ENCODE peak calls at places on chromosome 20, in ten cellular contexts. One of them, this sample, is unnamed.

GRCh38 chr20:51258582-51259175 is 235.8 kb upstream of the KCNG1 start:
- DNase-seq in astrocyte of the cerebellum: no peak
- DNase-seq in hepatocyte: peak; percentile 30
- DNase-seq in SK-N-SH: no peak
- DNase-seq in AG04450: no peak
- DNase-seq in astrocyte of the spinal cord: peak; percentile 11
- DNase-seq in GM12864: no peak
- DNase-seq in left lung: no peak
- DNase-seq in pancreas: no peak
- DNase-seq in stomach: no peak
- DNase-seq in this sample: no peak

GRCh38 chr20:44326391-44327159 is 10.3 kb upstream of the R3HDML start:
- DNase-seq in left lung: no peak
- DNase-seq in GM12864: no peak
- DNase-seq in astrocyte of the spinal cord: no peak
- DNase-seq in SK-N-SH: peak; percentile 52
- DNase-seq in astrocyte of the cerebellum: no peak
- DNase-seq in pancreas: no peak
- DNase-seq in AG04450: no peak
- DNase-seq in stomach: no peak
- DNase-seq in hepatocyte: peak; percentile 22
- DNase-seq in this sample: no peak

GRCh38 chr20:33024609-33025317 is 6.7 kb upstream of the BPIFB6 start:
- DNase-seq in astrocyte of the cerebellum: no peak
- DNase-seq in astrocyte of the spinal cord: no peak
- DNase-seq in pancreas: no peak
- DNase-seq in hepatocyte: no peak
- DNase-seq in SK-N-SH: no peak
- DNase-seq in left lung: no peak
- DNase-seq in stomach: no peak
- DNase-seq in GM12864: no peak
- DNase-seq in AG04450: no peak
- DNase-seq in this sample: no peak

GRCh38 chr20:46709459-46710148 is at the start of gene SLC2A10:
- DNase-seq in pancreas: peak; percentile 55
- DNase-seq in astrocyte of the cerebellum: no peak
- DNase-seq in astrocyte of the spinal cord: peak; percentile 47
- DNase-seq in left lung: peak; percentile 87
- DNase-seq in SK-N-SH: peak; percentile 87
- DNase-seq in stomach: peak; percentile 73
- DNase-seq in AG04450: no peak
- DNase-seq in hepatocyte: peak; percentile 86
- DNase-seq in GM12864: no peak
- DNase-seq in this sample: no peak

GRCh38 chr20:51541189-51542032 is 1.1 kb downstream of the NFATC2 start:
- DNase-seq in hepatocyte: peak; percentile 83
- DNase-seq in astrocyte of the spinal cord: peak; percentile 54
- DNase-seq in astrocyte of the cerebellum: no peak
- DNase-seq in GM12864: no peak
- DNase-seq in stomach: peak; percentile 80
- DNase-seq in pancreas: peak; percentile 85
- DNase-seq in SK-N-SH: no peak
- DNase-seq in AG04450: no peak
- DNase-seq in left lung: no peak
- DNase-seq in this sample: no peak

GRCh38 chr20:23081263-23081811 is 4.8 kb downstream of the CD93 start:
- DNase-seq in left lung: no peak
- DNase-seq in pancreas: no peak
- DNase-seq in SK-N-SH: no peak
- DNase-seq in stomach: no peak
- DNase-seq in astrocyte of the spinal cord: no peak
- DNase-seq in GM12864: no peak
- DNase-seq in astrocyte of the cerebellum: no peak
- DNase-seq in hepatocyte: no peak
- DNase-seq in AG04450: no peak
- DNase-seq in this sample: no peak

GRCh38 chr20:25300496-25301170 is 52.7 kb downstream of the PYGB start:
- DNase-seq in pancreas: no peak
- DNase-seq in SK-N-SH: no peak
- DNase-seq in left lung: no peak
- DNase-seq in stomach: no peak
- DNase-seq in astrocyte of the cerebellum: no peak
- DNase-seq in astrocyte of the spinal cord: peak; percentile 34
- DNase-seq in GM12864: no peak
- DNase-seq in AG04450: no peak
- DNase-seq in hepatocyte: no peak
- DNase-seq in this sample: no peak

GRCh38 chr20:47370850-47371782 is 14.6 kb upstream of the ZMYND8 start:
- DNase-seq in pancreas: no peak
- DNase-seq in GM12864: no peak
- DNase-seq in AG04450: no peak
- DNase-seq in astrocyte of the spinal cord: peak; percentile 19
- DNase-seq in SK-N-SH: no peak
- DNase-seq in hepatocyte: no peak
- DNase-seq in stomach: no peak
- DNase-seq in astrocyte of the cerebellum: no peak
- DNase-seq in left lung: no peak
- DNase-seq in this sample: no peak

GRCh38 chr20:48238326-48238725 is 453.0 kb upstream of the SULF2 start:
- DNase-seq in AG04450: no peak
- DNase-seq in stomach: no peak
- DNase-seq in astrocyte of the cerebellum: peak; percentile 18
- DNase-seq in astrocyte of the spinal cord: peak; percentile 19
- DNase-seq in left lung: no peak
- DNase-seq in SK-N-SH: no peak
- DNase-seq in hepatocyte: no peak
- DNase-seq in GM12864: no peak
- DNase-seq in pancreas: no peak
- DNase-seq in this sample: peak; percentile 13

GRCh38 chr20:47847882-47848485 is 62.7 kb upstream of the SULF2 start:
- DNase-seq in stomach: no peak
- DNase-seq in AG04450: no peak
- DNase-seq in pancreas: no peak
- DNase-seq in left lung: no peak
- DNase-seq in GM12864: no peak
- DNase-seq in astrocyte of the cerebellum: no peak
- DNase-seq in astrocyte of the spinal cord: no peak
- DNase-seq in SK-N-SH: no peak
- DNase-seq in hepatocyte: no peak
- DNase-seq in this sample: peak; percentile 64

GRCh38 chr20:57614490-57615471 is 5.4 kb downstream of the ZBP1 start:
- DNase-seq in SK-N-SH: no peak
- DNase-seq in pancreas: peak; percentile 8
- DNase-seq in astrocyte of the cerebellum: no peak
- DNase-seq in AG04450: no peak
- DNase-seq in hepatocyte: no peak
- DNase-seq in astrocyte of the spinal cord: no peak
- DNase-seq in GM12864: no peak
- DNase-seq in left lung: peak; percentile 51
- DNase-seq in stomach: no peak
- DNase-seq in this sample: no peak

GRCh38 chr20:37096415-37097039 is 730 bp upstream of the RBL1 start:
- DNase-seq in stomach: no peak
- DNase-seq in pancreas: no peak
- DNase-seq in SK-N-SH: no peak
- DNase-seq in astrocyte of the cerebellum: no peak
- DNase-seq in astrocyte of the spinal cord: no peak
- DNase-seq in hepatocyte: no peak
- DNase-seq in GM12864: no peak
- DNase-seq in left lung: no peak
- DNase-seq in AG04450: no peak
- DNase-seq in this sample: no peak
- H3K4me3 ChIP-seq in stomach: peak overlapping the region; percentile 100
- H3K4me3 ChIP-seq in pancreas: peak overlapping the region; percentile 64
- H3K4me3 ChIP-seq in SK-N-SH: peak overlapping the region; percentile 68
- H3K4me3 ChIP-seq in astrocyte of the cerebellum: peak overlapping the region; percentile 71
- H3K4me3 ChIP-seq in astrocyte of the spinal cord: peak overlapping the region; percentile 68
- H3K4me3 ChIP-seq in hepatocyte: peak overlapping the region; percentile 100
- H3K4me3 ChIP-seq in GM12864: peak overlapping the region; percentile 76
- H3K4me3 ChIP-seq in left lung: peak overlapping the region; percentile 95
- H3K4me3 ChIP-seq in AG04450: peak overlapping the region; percentile 79
- H3K4me3 ChIP-seq in this sample: peak overlapping the region; percentile 69

DNA sequence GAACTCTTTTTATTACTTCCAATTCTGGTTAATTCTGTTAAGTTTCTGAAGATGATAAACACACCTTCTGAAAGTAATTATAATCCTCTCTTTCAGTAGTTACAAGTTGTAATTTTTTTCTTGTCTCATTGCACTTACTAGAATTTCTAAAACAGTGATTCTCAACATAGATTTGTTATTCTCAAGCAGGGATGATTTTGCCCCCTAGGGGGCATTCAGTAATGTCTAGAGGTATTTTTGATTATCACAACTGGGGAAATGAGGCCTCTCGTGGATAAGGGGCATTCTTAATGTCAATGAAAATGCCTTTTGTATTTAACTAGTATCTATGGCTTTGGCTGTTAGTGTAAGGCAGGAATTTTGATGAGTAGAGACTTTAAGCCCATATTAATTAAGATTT is 39.4 kb upstream of the MAFB start:
- DNase-seq in pancreas: no peak
- DNase-seq in astrocyte of the spinal cord: no peak
- DNase-seq in astrocyte of the cerebellum: no peak
- DNase-seq in GM12864: no peak
- DNase-seq in stomach: no peak
- DNase-seq in left lung: no peak
- DNase-seq in AG04450: no peak
- DNase-seq in SK-N-SH: no peak
- DNase-seq in hepatocyte: no peak
- DNase-seq in this sample: no peak
- TF ChIP-seq CTCF in pancreas: no peak
- TF ChIP-seq CTCF in astrocyte of the spinal cord: peak; percentile 22
- TF ChIP-seq CTCF in astrocyte of the cerebellum: no peak
- TF ChIP-seq CTCF in GM12864: peak; percentile 25
- TF ChIP-seq CTCF in stomach: no peak
- TF ChIP-seq CTCF in left lung: no peak
- TF ChIP-seq CTCF in AG04450: peak; percentile 37
- TF ChIP-seq CTCF in SK-N-SH: peak; percentile 34
- TF ChIP-seq CTCF in hepatocyte: no peak
- TF ChIP-seq CTCF in this sample: peak; percentile 29

GRCh38 chr20:11012975-11013374 is 339.2 kb upstream of the JAG1 start:
- DNase-seq in AG04450: no peak
- DNase-seq in hepatocyte: no peak
- DNase-seq in pancreas: no peak
- DNase-seq in stomach: no peak
- DNase-seq in left lung: no peak
- DNase-seq in astrocyte of the cerebellum: no peak
- DNase-seq in astrocyte of the spinal cord: peak; percentile 18
- DNase-seq in SK-N-SH: no peak
- DNase-seq in GM12864: no peak
- DNase-seq in this sample: no peak
- H3K4me3 ChIP-seq in AG04450: no peak overlapping the region
- H3K4me3 ChIP-seq in hepatocyte: no peak overlapping the region
- H3K4me3 ChIP-seq in pancreas: no peak overlapping the region
- H3K4me3 ChIP-seq in stomach: no peak overlapping the region
- H3K4me3 ChIP-seq in left lung: no peak overlapping the region
- H3K4me3 ChIP-seq in astrocyte of the cerebellum: no peak overlapping the region
- H3K4me3 ChIP-seq in astrocyte of the spinal cord: no peak overlapping the region
- H3K4me3 ChIP-seq in SK-N-SH: no peak overlapping the region
- H3K4me3 ChIP-seq in GM12864: no peak overlapping the region
- H3K4me3 ChIP-seq in this sample: no peak overlapping the region

GRCh38 chr20:9329356-9330092 is 184.9 kb upstream of the LAMP5 start:
- DNase-seq in astrocyte of the spinal cord: no peak
- DNase-seq in GM12864: no peak
- DNase-seq in hepatocyte: no peak
- DNase-seq in AG04450: no peak
- DNase-seq in left lung: no peak
- DNase-seq in stomach: no peak
- DNase-seq in astrocyte of the cerebellum: no peak
- DNase-seq in SK-N-SH: no peak
- DNase-seq in pancreas: no peak
- DNase-seq in this sample: no peak

GRCh38 chr20:9319687-9320384 is 194.6 kb upstream of the LAMP5 start:
- DNase-seq in SK-N-SH: no peak
- DNase-seq in astrocyte of the spinal cord: no peak
- DNase-seq in GM12864: no peak
- DNase-seq in astrocyte of the cerebellum: no peak
- DNase-seq in pancreas: no peak
- DNase-seq in AG04450: no peak
- DNase-seq in hepatocyte: no peak
- DNase-seq in stomach: no peak
- DNase-seq in left lung: no peak
- DNase-seq in this sample: no peak

GRCh38 chr20:9323622-9324021 is 190.8 kb upstream of the LAMP5 start:
- DNase-seq in AG04450: no peak
- DNase-seq in hepatocyte: peak; percentile 19
- DNase-seq in GM12864: no peak
- DNase-seq in stomach: no peak
- DNase-seq in left lung: no peak
- DNase-seq in astrocyte of the cerebellum: no peak
- DNase-seq in SK-N-SH: peak; percentile 16
- DNase-seq in pancreas: no peak
- DNase-seq in astrocyte of the spinal cord: no peak
- DNase-seq in this sample: no peak
- TF ChIP-seq CTCF in AG04450: peak; percentile 55
- TF ChIP-seq CTCF in hepatocyte: peak; percentile 25
- TF ChIP-seq CTCF in GM12864: peak; percentile 69
- TF ChIP-seq CTCF in stomach: no peak
- TF ChIP-seq CTCF in left lung: peak; percentile 21
- TF ChIP-seq CTCF in astrocyte of the cerebellum: peak; percentile 54
- TF ChIP-seq CTCF in SK-N-SH: peak; percentile 40
- TF ChIP-seq CTCF in pancreas: no peak
- TF ChIP-seq CTCF in astrocyte of the spinal cord: peak; percentile 50
- TF ChIP-seq CTCF in this sample: peak; percentile 49

This sample was measured in epithelial cell of proximal tubule.